ENCODE peak calls at places on chromosome 1, in four cellular contexts. J is endothelial cell of umbilical vein, X is breast epithelium, R is adrenal gland. N is an unnamed sample.
A peak's percentile ranks its signal among the peaks of the same experiment; 100 is the strongest.

GRCh38 chr1:89866568-89866967 is 45.7 kb downstream of the LRRC8D start:
- DNase-seq in J (no peak), X (no peak), R (no peak), N (no peak)

GRCh38 chr1:238252033-238252802 is 361.5 kb upstream of the ZP4 start:
- DNase-seq in J (no peak), X (peak; percentile 54), R (peak; percentile 48), N (peak; percentile 25)

GRCh38 chr1:98965394-98965793 is 39.3 kb downstream of the PLPPR5 start:
- DNase-seq in X (no peak), J (no peak), R (no peak), N (no peak)

GRCh38 chr1:162470216-162470615 is 27.4 kb upstream of the UHMK1 start:
- DNase-seq in J (no peak), X (no peak), R (no peak), N (no peak)

GRCh38 chr1:153663211-153663610 is 4.7 kb downstream of the SNAPIN start:
- DNase-seq in R (no peak), X (no peak), J (no peak), N (no peak)

GRCh38 chr1:205449750-205450443 is 5.9 kb downstream of the BLACAT1 start:
- DNase-seq in R (no peak), J (no peak), X (no peak), N (peak; percentile 96)

GRCh38 chr1:40143891-40144575 is 17.2 kb upstream of the RLF start:
- DNase-seq in J (peak; percentile 67), X (no peak), R (peak; percentile 66), N (peak; percentile 45)

GRCh38 chr1:36183309-36183856 is 27.4 kb downstream of the MAP7D1 start:
- DNase-seq in J (no peak), X (no peak), R (no peak), N (no peak)

GRCh38 chr1:84861988-84862644 is 30.9 kb downstream of the LPAR3 start:
- DNase-seq in J (no peak), R (no peak), X (no peak), N (no peak)

GRCh38 chr1:26161408-26162219 is 2.7 kb downstream of the FAM110D start:
- DNase-seq in R (peak; percentile 51), X (no peak), J (peak; percentile 46), N (no peak)

GRCh38 chr1:95953005-95953404 is 719.0 kb downstream of the RWDD3 start:
- DNase-seq in R (no peak), J (peak; percentile 11), X (no peak), N (no peak)

DNA sequence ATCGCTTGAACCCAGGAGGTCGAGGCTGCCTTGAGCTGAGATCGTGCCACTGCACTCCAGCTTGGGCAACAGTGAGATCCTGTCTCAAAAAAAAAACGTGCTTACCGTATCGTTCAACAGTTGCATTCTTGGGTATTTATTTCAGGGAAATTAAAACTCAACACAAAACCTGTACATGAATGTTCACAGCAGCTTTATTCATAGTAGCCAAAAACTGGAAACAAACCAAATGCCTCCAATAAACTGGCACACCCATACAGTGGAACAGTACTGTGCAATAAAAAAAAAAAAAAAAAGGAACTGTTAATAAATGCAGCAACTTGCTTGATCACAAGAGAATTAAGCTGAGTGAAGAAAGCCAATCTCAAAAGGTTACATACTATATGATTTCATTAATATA is 6.7 kb downstream of the KHDRBS1 start:
- DNase-seq in J (no peak), R (no peak), X (no peak), N (no peak)
- TF ChIP-seq POLR2A in J (no peak), R (no peak), X (no peak), N (no peak)

GRCh38 chr1:161069201-161069685 is 448 bp downstream of the ARHGAP30 start:
- DNase-seq in J (no peak), R (no peak), X (no peak), N (no peak)

GRCh38 chr1:161070737-161071136 is 1.0 kb upstream of the ARHGAP30 start:
- DNase-seq in X (no peak), J (no peak), R (no peak), N (no peak)

GRCh38 chr1:161069731-161070270 is at the start of gene ARHGAP30:
- DNase-seq in R (peak; percentile 39), X (no peak), J (no peak), N (no peak)

GRCh38 chr1:161066694-161067093 is 3.0 kb downstream of the ARHGAP30 start:
- DNase-seq in X (no peak), R (no peak), J (no peak), N (no peak)

GRCh38 chr1:161068306-161069200 is 1.1 kb downstream of the ARHGAP30 start:
- DNase-seq in R (no peak), X (no peak), J (no peak), N (no peak)
- TF ChIP-seq POLR2A in R (no peak), X (no peak), J (no peak), N (no peak)

GRCh38 chr1:226063362-226064167 is 1.0 kb downstream of the H3-3A start:
- DNase-seq in J (peak; percentile 67), X (peak; percentile 58), R (peak; percentile 65), N (no peak)
- TF ChIP-seq POLR2A in J (no peak), X (no peak), R (peak; percentile 24), N (no peak)

DNA sequence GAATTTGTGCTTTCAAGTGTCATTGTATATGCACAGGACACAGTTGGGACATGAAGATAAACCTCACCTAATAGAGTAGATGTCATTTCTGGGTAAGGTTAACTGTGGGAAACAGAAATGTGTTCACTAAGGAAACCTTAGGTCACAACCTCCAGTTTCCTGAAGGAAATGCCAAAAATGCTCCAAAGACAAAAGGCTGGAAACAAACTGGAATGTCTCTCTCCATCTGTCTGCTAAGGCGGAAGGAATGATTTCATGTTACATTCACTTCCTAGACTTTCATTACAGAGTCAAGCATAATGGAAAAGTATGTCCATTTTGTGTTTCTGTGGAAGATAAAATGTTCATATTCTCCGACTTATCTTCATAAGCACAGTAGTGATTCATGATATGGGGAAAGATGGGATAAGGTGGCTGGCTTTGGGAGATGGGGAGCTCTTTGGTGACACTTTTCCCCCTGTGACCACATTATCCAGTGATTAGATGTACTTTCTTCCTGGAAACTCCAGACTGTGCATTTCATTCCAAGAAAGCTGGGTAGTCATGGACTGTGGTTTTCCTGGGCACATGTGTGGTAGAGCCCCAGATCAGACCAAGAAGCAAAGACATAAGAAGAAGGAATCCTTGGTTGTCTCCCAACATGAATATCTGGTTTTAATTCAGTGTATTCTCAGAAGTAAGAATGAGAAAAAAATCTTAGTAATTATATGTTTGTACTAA is 5.7 kb downstream of the S1PR1 start:
- DNase-seq in J (peak; percentile 97), R (no peak), X (no peak), N (no peak)
- TF ChIP-seq POLR2A in J (peak; percentile 79), R (no peak), X (no peak), N (no peak)

GRCh38 chr1:101409102-101409501 is 172.3 kb downstream of the S1PR1 start:
- DNase-seq in X (no peak), J (peak; percentile 7), R (no peak), N (no peak)

GRCh38 chr1:101410048-101410878 is 173.4 kb downstream of the S1PR1 start:
- DNase-seq in R (no peak), X (no peak), J (peak; percentile 88), N (no peak)

GRCh38 chr1:101407505-101408211 is 170.8 kb downstream of the S1PR1 start:
- DNase-seq in R (no peak), X (no peak), J (no peak), N (no peak)

GRCh38 chr1:101406271-101406670 is 169.5 kb downstream of the S1PR1 start:
- DNase-seq in X (no peak), R (no peak), J (no peak), N (no peak)

DNA sequence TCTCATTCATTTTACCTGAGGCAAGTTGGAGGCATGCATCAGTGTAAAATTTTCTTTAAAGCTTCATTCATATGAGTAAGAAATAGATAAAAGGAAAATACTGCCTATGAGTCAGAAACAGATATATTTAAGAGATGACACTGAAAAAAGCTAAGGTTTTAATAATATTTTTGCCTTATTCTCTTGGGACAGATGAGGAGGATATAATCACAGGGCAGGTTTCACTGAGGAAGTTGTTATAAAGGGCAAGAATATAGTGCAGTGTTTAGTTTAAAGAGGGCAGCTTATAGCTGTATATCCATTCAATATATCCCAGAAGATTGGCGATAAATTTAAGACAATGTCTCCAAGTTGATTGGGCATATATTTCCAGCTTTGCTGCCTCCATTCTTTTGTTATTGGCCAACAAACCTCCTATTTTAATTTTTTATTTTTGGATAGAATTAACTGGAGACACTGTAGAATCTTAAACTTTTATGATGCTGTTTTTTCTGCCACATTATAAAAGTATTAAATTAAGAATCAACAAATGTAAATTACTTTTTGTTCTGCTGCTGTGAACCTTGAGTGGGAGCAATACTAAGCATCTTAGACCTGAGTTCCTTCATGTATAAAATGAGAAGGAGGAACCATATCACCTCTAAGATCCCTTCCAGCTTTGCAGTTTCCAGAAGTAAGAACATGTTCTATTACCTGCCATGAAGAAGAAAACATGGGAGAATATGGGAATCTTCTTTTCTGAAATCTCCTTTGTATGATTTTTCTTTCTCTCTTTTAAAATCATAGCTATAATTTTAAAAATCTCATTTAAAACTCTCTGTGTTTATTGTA is 171.6 kb downstream of the S1PR1 start:
- DNase-seq in R (no peak), X (no peak), J (no peak), N (no peak)
- TF ChIP-seq POLR2A in R (no peak), X (no peak), J (no peak), N (no peak)

GRCh38 chr1:3775498-3776230 is 3.1 kb downstream of the SMIM1 start:
- DNase-seq in X (no peak), R (peak; percentile 44), J (no peak), N (peak; percentile 84)

GRCh38 chr1:3773572-3774502 is 1.3 kb downstream of the SMIM1 start:
- DNase-seq in R (no peak), X (no peak), J (no peak), N (no peak)

GRCh38 chr1:3774503-3775247 is 2.1 kb downstream of the SMIM1 start:
- DNase-seq in R (no peak), J (no peak), X (no peak), N (peak; percentile 74)

GRCh38 chr1:3776231-3777030 is 3.9 kb downstream of the SMIM1 start:
- DNase-seq in J (no peak), R (no peak), X (no peak), N (no peak)

GRCh38 chr1:3775248-3775497 is 2.6 kb downstream of the SMIM1 start:
- DNase-seq in X (no peak), R (no peak), J (no peak), N (no peak)
- TF ChIP-seq POLR2A in X (no peak), R (no peak), J (no peak), N (no peak)

GRCh38 chr1:119766374-119766794 is 2.3 kb downstream of the HMGCS2 start:
- DNase-seq in J (no peak), R (no peak), X (no peak), N (no peak)
- TF ChIP-seq POLR2A in J (no peak), R (no peak), X (no peak), N (no peak)